ENCODE peak calls at places on chromosomes 16 and 17, in five cellular contexts. V, R, J, W and P are unnamed samples.
A peak's percentile ranks its signal among the peaks of the same experiment; 100 is the strongest.

GRCh38 chr16:70575376-70575775 is 51.8 kb downstream of the SF3B3 start:
- DNase-seq in R (no peak), J (no peak), V (no peak), W (no peak), P (no peak)

GRCh38 chr16:22948058-22948602 is 134.2 kb downstream of the HS3ST2 start:
- DNase-seq in R (no peak), V (no peak), W (no peak), J (no peak), P (no peak)

GRCh38 chr17:40349477-40350409 is 14.8 kb downstream of the GJD3 start:
- DNase-seq in J (no peak), W (no peak), R (peak; percentile 49), V (peak; percentile 62), P (peak; percentile 63)

GRCh38 chr17:39155654-39156053 is 4.2 kb upstream of the PLXDC1 start:
- DNase-seq in R (no peak), J (no peak), W (no peak), V (no peak), P (no peak)

GRCh38 chr16:88905563-88905962 is 39.1 kb upstream of the PABPN1L start:
- DNase-seq in W (peak; percentile 7), V (no peak), J (no peak), R (no peak), P (no peak)

GRCh38 chr16:67917140-67917851 is 14.4 kb downstream of the CTRL start:
- DNase-seq in R (no peak), W (no peak), V (no peak), J (no peak), P (no peak)

GRCh38 chr16:77943770-77944169 is 78.6 kb upstream of the CLEC3A start:
- DNase-seq in R (no peak), J (no peak), V (no peak), W (no peak), P (no peak)

GRCh38 chr16:21646721-21647561 is 5.5 kb downstream of the IGSF6 start:
- DNase-seq in J (no peak), W (no peak), R (no peak), V (no peak), P (peak; percentile 35)

GRCh38 chr17:2149934-2150333 is 95.0 kb downstream of the HIC1 start:
- DNase-seq in R (no peak), J (no peak), W (no peak), V (no peak), P (no peak)

GRCh38 chr16:83912152-83912948 is 13.4 kb downstream of the MLYCD start:
- DNase-seq in J (no peak), R (no peak), V (no peak), W (no peak), P (no peak)

GRCh38 chr16:2755158-2755557 is 2.7 kb downstream of the SRRM2 start:
- DNase-seq in V (no peak), R (no peak), W (no peak), J (no peak), P (no peak)
- H3K4me3 ChIP-seq in V (peak overlapping the region; percentile 94), R (peak overlapping the region; percentile 1), W (no peak overlapping the region), J (no peak overlapping the region), P (peak overlapping the region; percentile 93)

DNA sequence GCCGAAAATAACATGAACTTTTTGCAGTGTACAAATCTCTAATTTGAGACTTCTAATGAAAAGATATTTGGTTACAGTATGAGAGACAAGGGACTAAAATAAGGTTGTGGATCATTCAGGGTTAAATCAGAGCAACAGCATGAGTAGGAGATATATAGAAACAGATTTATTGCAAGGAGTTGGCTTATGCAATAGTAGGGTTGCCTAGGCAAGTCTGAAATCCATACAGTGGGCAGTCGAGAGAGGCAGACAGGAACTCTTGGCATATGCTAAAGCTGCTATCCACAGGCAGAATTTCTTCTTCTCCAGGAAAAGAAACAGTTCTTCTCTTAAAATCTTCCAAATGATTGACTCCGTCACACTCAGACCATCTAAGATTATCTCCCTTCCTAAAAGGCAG is 500.8 kb downstream of the MAF start:
- DNase-seq in W (no peak), J (no peak), R (no peak), V (no peak), P (no peak)
- H3K4me3 ChIP-seq in W (no peak overlapping the region), J (no peak overlapping the region), R (no peak overlapping the region), V (no peak overlapping the region), P (no peak overlapping the region)

DNA sequence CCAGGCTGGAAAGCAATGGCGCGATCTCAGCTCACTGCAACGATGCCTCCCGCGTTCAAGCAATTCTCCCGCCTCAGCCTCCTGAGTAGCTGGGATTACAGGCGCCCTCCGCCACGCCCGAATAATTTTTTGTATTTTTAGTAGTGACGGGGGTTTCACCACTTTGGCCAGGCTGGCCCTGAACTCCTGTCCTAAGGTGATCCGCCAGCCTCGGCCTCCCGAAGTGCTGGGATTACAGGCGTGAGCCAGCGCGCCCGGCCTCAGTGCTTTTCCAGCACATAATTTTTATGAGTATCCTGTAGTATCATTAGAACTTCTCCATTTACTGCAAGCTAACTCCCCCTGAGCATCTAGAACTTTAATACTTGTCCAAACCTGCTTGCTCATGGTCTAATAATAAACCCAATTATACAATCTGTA is 1.8 kb downstream of the UBE2G1 start:
- DNase-seq in V (no peak), J (no peak), W (no peak), R (no peak), P (no peak)
- H3K4me3 ChIP-seq in V (peak overlapping the region; percentile 71), J (peak overlapping the region; percentile 69), W (peak overlapping the region; percentile 99), R (peak overlapping the region; percentile 46), P (peak overlapping the region; percentile 68)

GRCh38 chr16:86515780-86516617 is 5.7 kb downstream of the FOXF1 start:
- DNase-seq in W (no peak), J (no peak), R (peak; percentile 37), V (peak; percentile 49), P (no peak)

GRCh38 chr16:86516618-86517003 is 6.3 kb downstream of the FOXF1 start:
- DNase-seq in R (no peak), W (no peak), J (no peak), V (no peak), P (no peak)

GRCh38 chr16:86514656-86515376 is 4.5 kb downstream of the FOXF1 start:
- DNase-seq in J (no peak), W (no peak), V (no peak), R (no peak), P (no peak)

GRCh38 chr16:86517033-86517432 is 6.7 kb downstream of the FOXF1 start:
- DNase-seq in W (no peak), R (no peak), J (no peak), V (no peak), P (no peak)

GRCh38 chr16:86515420-86515779 is 5.1 kb downstream of the FOXF1 start:
- DNase-seq in W (no peak), V (no peak), R (no peak), J (no peak), P (no peak)
- H3K4me3 ChIP-seq in W (no peak overlapping the region), V (peak overlapping the region; percentile 25), R (peak overlapping the region; percentile 7), J (no peak overlapping the region), P (peak overlapping the region; percentile 69)

GRCh38 chr16:55323637-55324490 is at the start of gene IRX6:
- DNase-seq in V (no peak), W (no peak), R (peak; percentile 12), J (no peak), P (no peak)
- H3K4me3 ChIP-seq in V (no peak within 1 kb of the TSS), W (no peak within 1 kb of the TSS), R (no peak within 1 kb of the TSS), J (no peak within 1 kb of the TSS), P (peak within 1 kb of the TSS; percentile 19)

DNA sequence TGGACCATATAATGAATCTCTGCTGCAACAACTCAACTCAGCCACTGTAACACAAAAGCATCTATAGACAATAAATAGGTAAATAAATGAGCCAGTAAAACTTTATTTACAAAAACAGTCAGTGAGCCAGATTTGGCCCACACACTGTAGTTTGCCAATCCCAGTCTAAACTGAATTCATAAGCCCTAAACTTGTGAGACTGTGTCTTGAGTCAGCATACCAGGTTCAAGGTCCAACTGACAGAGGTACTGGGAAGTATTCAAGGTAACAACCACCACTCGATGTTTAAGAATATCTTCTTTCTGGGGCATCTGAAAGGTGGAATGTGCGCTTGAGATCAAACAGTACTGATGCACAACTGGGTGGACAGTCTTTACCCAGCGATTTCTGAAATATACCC is 94.2 kb downstream of the HELZ start:
- DNase-seq in R (no peak), J (no peak), V (no peak), W (no peak), P (no peak)
- H3K4me3 ChIP-seq in R (no peak overlapping the region), J (no peak overlapping the region), V (no peak overlapping the region), W (no peak overlapping the region), P (no peak overlapping the region)